ENCODE peak calls at places on chromosome 1, in six cellular contexts. N is iris pigment epithelial cell; J is CD8-positive, alpha-beta T cell; E is neuronal stem cell; C is NCI-H2081; S is activated CD8-positive, alpha-beta T cell treated with anti-CD3 and anti-CD28 coated beads, Interleukin-2, amount 10 ng/mL, durations not matched to agents 7 days and 5 days. B is an unnamed sample.

GRCh38 chr1:119298687-119299086 is 69.9 kb upstream of the HAO2 start:
- DNase-seq in J (no peak), C (peak), S (no peak), N (peak), E (no peak), B (peak)

GRCh38 chr1:207414606-207415108 is 39.5 kb upstream of the CR2 start:
- DNase-seq in N (no peak), C (no peak), J (no peak), S (peak), E (no peak), B (no peak)

GRCh38 chr1:70503358-70503757 is 92.3 kb downstream of the CTH start:
- DNase-seq in N (peak), S (no peak), J (no peak), C (no peak), E (no peak), B (no peak)

GRCh38 chr1:66251521-66251920 is 282.4 kb upstream of the SGIP1 start:
- DNase-seq in C (no peak), N (peak), J (no peak), E (no peak), S (no peak), B (no peak)

GRCh38 chr1:215114154-215114933 is 31.8 kb downstream of the KCNK2 start:
- DNase-seq in C (no peak), N (peak), J (no peak), E (no peak), S (no peak), B (no peak)

GRCh38 chr1:89911186-89911976 is 83.5 kb upstream of the ZNF326 start:
- DNase-seq in J (no peak), N (peak), C (no peak), E (no peak), S (no peak), B (no peak)

GRCh38 chr1:175072131-175072941 is 4.7 kb downstream of the TNN start:
- DNase-seq in C (no peak), S (peak), E (no peak), J (no peak), N (peak), B (peak)

GRCh38 chr1:203463469-203464062 is 12.0 kb upstream of the PRELP start:
- DNase-seq in C (no peak), E (no peak), N (no peak), S (no peak), J (no peak), B (no peak)

GRCh38 chr1:21783679-21784603 is 992 bp upstream of the USP48 start:
- DNase-seq in J (no peak), S (no peak), C (no peak), N (peak), E (no peak), B (peak)

GRCh38 chr1:189851806-189852367 is 625.8 kb downstream of the BRINP3 start:
- DNase-seq in J (no peak), C (no peak), E (no peak), S (no peak), N (no peak), B (no peak)

GRCh38 chr1:33317354-33317753 is 3.5 kb downstream of the A3GALT2 start:
- DNase-seq in N (peak), E (no peak), J (no peak), S (no peak), C (no peak), B (no peak)

GRCh38 chr1:44261475-44261853 is 48.2 kb downstream of the DMAP1 start:
- DNase-seq in C (no peak), E (no peak), S (no peak), N (no peak), J (no peak), B (no peak)

GRCh38 chr1:44705938-44706337 is 25.0 kb downstream of the RNU5D-1 start:
- DNase-seq in C (no peak), J (no peak), N (no peak), S (no peak), E (no peak), B (no peak)

GRCh38 chr1:156496211-156496761 is 4.3 kb downstream of the MEF2D start:
- DNase-seq in J (no peak), S (no peak), N (peak), E (no peak), C (no peak), B (no peak)

GRCh38 chr1:175481126-175482071 is 262.0 kb downstream of the TNR start:
- DNase-seq in E (no peak), S (no peak), J (no peak), N (peak), C (peak), B (peak)

B was measured in Jurkat, Clone E6-1.